ENCODE peak calls at places on chromosomes 6 and 20, in seven cellular contexts. N is kidney epithelial cell, Q is H9, K is tibial nerve, B is spleen, Z is PC-3, H is psoas muscle. W is an unnamed sample. For H3K27me3, the result is how much of the 10 kb centered on the place peaks cover.

GRCh38 chr6:11018225-11018624 is 25.9 kb downstream of the ELOVL2 start:
- DNase-seq in K (no peak), Z (no peak), N (no peak), Q (no peak), B (no peak), H (no peak), W (no peak)

GRCh38 chr20:19964289-19965263 is 52.6 kb upstream of the NAA20 start:
- DNase-seq in H (peak), N (peak), K (peak), B (no peak), Q (no peak), Z (peak), W (no peak)

GRCh38 chr20:56540415-56540814 is 7.4 kb downstream of the FAM209B start:
- DNase-seq in Q (no peak), H (no peak), K (no peak), Z (no peak), N (no peak), B (no peak), W (no peak)

GRCh38 chr6:133764011-133764812 is 124.7 kb upstream of the TCF21 start:
- DNase-seq in B (no peak), H (no peak), Z (peak), Q (no peak), N (no peak), K (peak), W (no peak)

GRCh38 chr6:144543006-144543871 is 258.1 kb downstream of the UTRN start:
- DNase-seq in H (no peak), B (no peak), Q (no peak), K (no peak), Z (peak), N (no peak), W (peak)

GRCh38 chr20:40452758-40453157 is 236.3 kb downstream of the MAFB start:
- DNase-seq in B (no peak), K (no peak), N (no peak), Z (no peak), H (no peak), Q (no peak), W (no peak)

GRCh38 chr6:155524249-155524651 is 68.6 kb upstream of the NOX3 start:
- DNase-seq in B (no peak), Q (no peak), H (no peak), K (no peak), Z (peak), N (no peak), W (no peak)

GRCh38 chr6:6880745-6881437 is 226.9 kb upstream of the RREB1 start:
- DNase-seq in N (no peak), H (no peak), K (no peak), Q (no peak), B (no peak), Z (no peak), W (no peak)

GRCh38 chr6:31094389-31094881 is 17.9 kb downstream of the C6orf15 start:
- DNase-seq in N (no peak), Z (peak), K (no peak), H (no peak), B (peak), Q (no peak), W (no peak)

GRCh38 chr6:160733045-160733646 is 31.1 kb downstream of the PLG start:
- DNase-seq in Q (peak), H (no peak), K (peak), B (no peak), Z (peak), N (no peak), W (peak)

GRCh38 chr20:4375881-4376280 is 345.8 kb upstream of the PRND start:
- DNase-seq in N (no peak), B (no peak), Q (no peak), H (no peak), K (no peak), Z (no peak), W (no peak)

GRCh38 chr6:129105035-129105434 is 222.1 kb downstream of the LAMA2 start:
- DNase-seq in Q (peak), N (no peak), H (no peak), B (no peak), K (no peak), Z (no peak), W (no peak)

GRCh38 chr6:89145461-89145961 is 344 bp upstream of the PM20D2 start:
- DNase-seq in K (no peak), B (no peak), N (no peak), Q (no peak), Z (peak), H (no peak), W (peak)

GRCh38 chr20:10798811-10799210 is 125.0 kb upstream of the JAG1 start:
- DNase-seq in Q (no peak), Z (peak), K (no peak), H (no peak), B (no peak), N (no peak), W (no peak)

GRCh38 chr20:49985157-49985556 is 2.4 kb downstream of the SNAI1 start:
- DNase-seq in N (no peak), Q (no peak), H (no peak), B (no peak), K (no peak), Z (no peak), W (no peak)

GRCh38 chr20:33919653-33920052 is 74.1 kb upstream of the RALY start:
- DNase-seq in H (no peak), K (no peak), N (no peak), B (no peak), Z (no peak), Q (no peak), W (no peak)

GRCh38 chr6:21201673-21202430 is 391.7 kb upstream of the SOX4 start:
- DNase-seq in H (no peak), Q (no peak), N (no peak), B (no peak), K (no peak), Z (peak), W (no peak)

GRCh38 chr6:14642106-14642505 is 524.5 kb downstream of the CD83 start:
- DNase-seq in Q (no peak), Z (no peak), H (no peak), B (no peak), N (no peak), K (no peak), W (no peak)

GRCh38 chr6:20159781-20160540 is 52.3 kb downstream of the MBOAT1 start:
- DNase-seq in K (no peak), N (no peak), B (no peak), Q (no peak), H (no peak), Z (no peak), W (no peak)

GRCh38 chr6:104597541-104598050 is 262.1 kb downstream of the HACE1 start:
- DNase-seq in N (no peak), H (no peak), Z (peak), B (no peak), Q (no peak), K (no peak), W (no peak)

GRCh38 chr6:162177733-162178132 is 549.8 kb downstream of the PRKN start:
- DNase-seq in B (no peak), N (no peak), K (no peak), Z (no peak), H (no peak), Q (peak), W (peak)

GRCh38 chr6:170293881-170294755 is 3.2 kb upstream of the DLL1 start:
- DNase-seq in Q (no peak), B (no peak), N (no peak), Z (no peak), H (no peak), K (no peak), W (peak)

GRCh38 chr6:170291271-170292110 is 613 bp upstream of the DLL1 start:
- DNase-seq in N (no peak), K (peak), Z (peak), Q (peak), B (peak), H (peak), W (peak)

GRCh38 chr6:170293411-170293844 is 2.5 kb upstream of the DLL1 start:
- DNase-seq in N (no peak), Q (no peak), B (no peak), H (no peak), Z (no peak), K (no peak), W (no peak)

GRCh38 chr6:170292111-170292777 is 1.4 kb upstream of the DLL1 start:
- DNase-seq in Q (no peak), B (peak), K (no peak), H (no peak), N (no peak), Z (no peak), W (peak)

GRCh38 chr6:170292778-170293164 is 1.9 kb upstream of the DLL1 start:
- DNase-seq in K (no peak), B (peak), N (no peak), H (no peak), Z (peak), Q (no peak), W (peak)
- H3K27me3 ChIP-seq in K (half or more), B (half or more), N (half or more), H (under half), Z (half or more), Q (half or more), W (half or more)

DNA sequence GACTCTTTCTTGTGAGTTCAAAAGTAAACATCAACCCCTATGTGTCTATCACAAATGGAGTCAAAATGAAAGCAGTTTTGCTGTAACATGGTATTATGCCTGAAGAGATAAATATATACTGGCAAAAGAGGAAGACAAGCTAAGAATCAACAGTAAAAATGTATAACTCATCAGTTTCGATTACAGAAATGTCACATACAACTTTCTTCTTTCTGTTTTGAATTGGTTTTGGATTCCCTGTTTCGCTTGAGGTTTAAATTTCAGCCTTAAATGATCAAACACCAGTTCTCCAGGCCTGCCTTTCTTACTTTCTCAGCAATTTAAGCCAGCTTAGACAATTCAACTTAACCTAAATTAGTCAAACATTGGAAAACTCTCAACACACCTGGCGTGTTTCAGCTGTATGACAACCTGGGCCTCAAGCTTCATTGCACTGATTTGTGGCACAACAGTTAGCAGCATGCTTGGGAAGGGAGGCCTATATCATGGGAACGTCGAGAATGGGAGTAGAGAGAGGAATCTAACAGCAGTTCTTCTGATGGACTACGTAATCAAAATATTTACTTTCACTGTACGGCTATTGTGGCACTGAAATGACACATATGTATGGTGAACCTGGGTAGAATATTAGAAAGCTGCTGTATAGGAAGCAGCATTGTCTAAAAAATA is 51.8 kb upstream of the MARCKS start:
- DNase-seq in Z (no peak), H (no peak), K (no peak), N (no peak), Q (no peak), B (no peak), W (no peak)
- H3K27me3 ChIP-seq in Z (under half), H (under half), K (under half), N (under half), Q (under half), B (under half), W (under half)

DNA sequence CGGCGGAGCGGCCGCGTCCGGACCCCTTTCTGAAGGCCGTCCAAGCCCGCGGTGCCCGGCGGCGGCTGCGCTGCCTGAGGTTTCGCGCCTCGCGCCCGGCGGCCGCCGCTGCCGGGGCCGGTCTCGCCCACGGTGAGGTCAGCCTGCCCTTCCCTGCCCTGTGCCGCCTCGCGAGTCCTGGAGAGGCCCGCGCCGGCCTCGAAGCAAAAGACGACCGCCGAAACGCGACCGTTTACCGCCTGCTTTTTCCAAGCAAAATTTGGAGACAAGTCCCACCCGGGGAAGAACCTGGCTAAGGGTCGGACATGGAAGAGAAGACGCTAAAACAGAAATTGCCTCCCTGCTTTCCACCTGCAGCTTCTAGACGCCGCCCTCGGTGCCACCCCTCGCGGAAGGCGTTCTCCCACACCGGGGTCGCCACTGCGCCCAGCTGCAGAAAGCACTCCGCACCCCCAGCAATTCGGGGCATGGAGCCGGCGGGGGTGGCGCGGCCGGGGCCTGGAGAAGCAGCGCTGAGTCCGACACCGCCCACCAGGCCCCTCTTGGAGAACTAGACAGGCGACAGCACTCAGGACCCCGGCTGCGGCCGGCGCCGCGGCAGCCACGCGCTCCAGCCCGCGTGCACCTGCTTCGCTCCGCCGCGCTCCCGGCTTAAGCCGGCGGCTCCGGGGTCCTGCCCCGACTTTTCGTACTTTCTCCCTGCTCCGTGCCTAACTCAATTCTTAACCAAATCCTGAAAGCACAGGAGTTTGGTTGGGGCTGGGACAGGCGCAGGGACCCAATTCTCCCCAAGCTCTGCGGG is 11.0 kb upstream of the FOXF2 start:
- DNase-seq in Z (no peak), H (no peak), K (no peak), B (no peak), N (no peak), Q (no peak), W (peak)
- H3K27me3 ChIP-seq in Z (half or more), H (under half), K (half or more), B (half or more), N (half or more), Q (half or more), W (half or more)

DNA sequence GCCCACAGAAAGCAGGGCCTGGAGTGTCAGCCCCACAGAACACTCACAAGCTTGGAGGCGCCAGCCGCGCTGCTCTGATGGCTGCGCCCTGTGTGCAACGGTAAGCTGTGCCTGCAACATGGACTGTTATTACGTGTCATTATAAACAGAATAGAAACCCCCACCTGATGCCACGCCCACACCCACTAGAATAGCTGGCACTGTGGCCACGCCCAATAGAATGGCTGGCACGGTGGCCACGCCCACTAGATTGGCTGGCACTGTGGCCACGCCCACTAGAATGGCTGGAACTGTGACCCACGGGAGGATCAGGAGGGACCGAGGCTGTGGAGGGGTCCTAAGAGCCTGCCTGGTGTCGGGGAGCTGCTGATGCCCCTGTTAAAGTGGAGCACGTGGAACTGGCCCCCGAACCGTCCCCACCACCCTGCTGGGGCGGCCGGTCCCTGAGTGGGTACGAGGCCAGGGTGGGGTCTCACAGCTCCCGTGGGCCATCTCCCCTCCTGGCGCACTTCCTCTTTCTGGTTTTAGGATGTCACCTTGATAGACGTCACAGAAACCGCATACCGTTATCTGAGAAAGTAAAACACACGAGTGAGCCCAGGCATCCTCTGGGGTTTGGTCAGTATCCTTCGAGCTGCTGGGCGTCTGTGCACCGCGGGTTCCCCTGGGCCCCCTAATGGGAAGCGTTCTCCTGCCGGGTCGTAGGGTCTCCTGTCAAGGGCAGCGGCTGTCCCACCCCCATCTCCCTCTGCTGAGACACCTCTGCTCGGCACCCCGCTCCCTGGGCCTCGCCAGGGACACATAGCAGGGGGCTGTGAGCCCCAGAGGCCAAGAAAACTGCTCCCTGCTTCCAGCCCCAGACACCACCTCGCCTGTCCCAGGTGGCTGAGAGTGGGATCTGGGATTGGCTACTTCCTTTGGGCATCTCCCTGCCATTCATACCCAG is 25.4 kb downstream of the SLC17A9 start:
- DNase-seq in Z (peak), K (no peak), Q (no peak), H (no peak), N (no peak), B (peak), W (no peak)
- H3K27me3 ChIP-seq in Z (half or more), K (half or more), Q (under half), H (under half), N (half or more), B (half or more), W (under half)

GRCh38 chr6:42047220-42047590 is 3.1 kb upstream of the TAF8 start:
- DNase-seq in H (no peak), Q (no peak), N (no peak), K (no peak), B (no peak), Z (no peak), W (no peak)
- H3K27me3 ChIP-seq in H (under half), Q (under half), N (under half), K (under half), B (under half), Z (under half), W (under half)

GRCh38 chr20:31872406-31872805 is 2.0 kb downstream of the TTLL9 start:
- DNase-seq in Z (no peak), N (no peak), K (no peak), Q (no peak), B (no peak), H (no peak), W (no peak)

GRCh38 chr20:31869942-31870702 is at the start of the genes DUSP15 and TTLL9:
- DNase-seq in K (peak), H (no peak), N (no peak), Z (no peak), B (peak), Q (no peak), W (peak)

GRCh38 chr20:31869673-31869941 is 720 bp downstream of the DUSP15 start:
- DNase-seq in B (no peak), H (no peak), K (no peak), Q (no peak), Z (no peak), N (no peak), W (no peak)

GRCh38 chr20:31871602-31871954 is 1.1 kb downstream of the TTLL9 start:
- DNase-seq in Q (no peak), N (no peak), B (no peak), K (no peak), H (no peak), Z (no peak), W (no peak)

DNA sequence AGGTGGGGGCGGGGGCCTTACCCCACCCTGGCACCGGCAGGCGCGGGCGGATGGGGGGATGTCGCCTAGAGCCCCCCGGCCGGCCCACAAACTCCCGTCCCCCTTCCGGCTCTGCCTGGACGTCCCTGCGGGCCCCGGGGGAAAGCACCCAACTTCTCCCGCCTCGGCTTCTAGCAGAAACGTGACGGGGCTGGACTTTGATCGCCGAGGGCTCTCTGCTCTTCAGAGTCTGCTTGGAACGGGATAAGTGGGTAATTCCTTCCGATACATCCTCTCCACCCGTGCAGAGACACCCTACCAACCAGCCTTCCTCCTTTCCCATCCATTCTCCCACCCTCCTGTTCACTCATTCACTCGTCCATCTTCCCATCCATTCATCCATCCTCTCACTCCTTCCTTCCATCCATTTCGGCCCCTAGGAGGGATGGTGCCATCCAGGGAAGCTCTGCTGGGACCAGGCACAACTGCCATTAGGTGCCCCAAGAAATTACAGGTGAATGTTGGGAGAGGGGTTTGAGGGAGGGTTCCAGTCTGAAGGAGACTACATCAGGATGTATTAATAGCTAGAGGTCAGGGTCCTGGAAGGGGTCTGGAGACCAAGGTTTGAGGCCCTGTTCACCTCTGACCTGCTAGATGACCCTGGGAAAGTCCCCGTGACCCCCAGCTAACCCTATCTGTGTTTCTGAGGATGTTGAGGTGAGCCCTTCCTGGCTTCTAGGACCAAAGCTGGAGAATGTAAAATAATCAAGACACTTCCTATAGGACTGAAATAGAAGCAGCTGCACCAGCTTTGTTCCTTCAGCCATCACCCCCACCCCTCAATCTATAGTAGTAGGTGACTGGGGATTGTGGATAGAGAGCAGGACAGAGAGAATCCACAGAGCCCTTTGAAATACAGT is 518 bp downstream of the TTLL9 start:
- DNase-seq in Z (no peak), B (no peak), K (no peak), N (no peak), H (no peak), Q (no peak), W (no peak)
- H3K27me3 ChIP-seq in Z (under half), B (under half), K (under half), N (under half), H (under half), Q (under half), W (under half)

GRCh38 chr6:125679651-125680050 is 69.8 kb upstream of the HEY2 start:
- DNase-seq in N (no peak), Z (no peak), K (no peak), Q (no peak), H (no peak), B (no peak), W (no peak)
- H3K27me3 ChIP-seq in N (under half), Z (under half), K (under half), Q (under half), H (under half), B (under half), W (under half)

GRCh38 chr20:58219342-58219700 is 9.1 kb downstream of the ANKRD60 start:
- DNase-seq in H (no peak), Q (no peak), Z (peak), B (no peak), K (no peak), N (no peak), W (no peak)

GRCh38 chr20:58224097-58224496 is 4.4 kb downstream of the ANKRD60 start:
- DNase-seq in N (no peak), K (no peak), Q (no peak), H (no peak), B (no peak), Z (peak), W (no peak)

GRCh38 chr20:58224974-58225373 is 3.5 kb downstream of the ANKRD60 start:
- DNase-seq in H (no peak), B (no peak), Z (no peak), K (no peak), N (no peak), Q (no peak), W (no peak)

GRCh38 chr20:58223358-58223941 is 5.0 kb downstream of the ANKRD60 start:
- DNase-seq in H (no peak), N (no peak), Q (no peak), K (no peak), Z (peak), B (no peak), W (no peak)

GRCh38 chr20:58222446-58222845 is 6.0 kb downstream of the ANKRD60 start:
- DNase-seq in K (no peak), Z (no peak), Q (no peak), B (no peak), H (no peak), N (no peak), W (no peak)
- H3K27me3 ChIP-seq in K (half or more), Z (under half), Q (under half), B (under half), H (under half), N (under half), W (under half)